ENCODE peak calls at places on chromosomes 11 and 22, in seven cellular contexts. K is spleen, Y is transverse colon, Q is GM23338, V is Panc1, P is stomach, B is endothelial cell of umbilical vein. E is an unnamed sample.

GRCh38 chr11:36311926-36312592 is 16.0 kb downstream of the PRR5L start:
- DNase-seq in Q (no peak), Y (no peak), K (no peak), V (no peak), P (no peak), B (no peak), E (no peak)

GRCh38 chr11:60792521-60792920 is 7.4 kb downstream of the MS4A10 start:
- DNase-seq in Q (no peak), K (peak; percentile 33), P (no peak), Y (no peak), V (no peak), B (no peak), E (no peak)

GRCh38 chr22:42752230-42752746 is 31.6 kb upstream of the A4GALT start:
- DNase-seq in B (no peak), Q (no peak), Y (no peak), K (no peak), V (no peak), P (no peak), E (no peak)

GRCh38 chr22:17119481-17120202 is 1.5 kb downstream of the TMEM121B start:
- DNase-seq in P (no peak), Q (peak; percentile 80), V (no peak), Y (peak; percentile 44), K (peak; percentile 85), B (no peak), E (no peak)

GRCh38 chr11:15157181-15157580 is 42.5 kb downstream of the INSC start:
- DNase-seq in Q (no peak), K (no peak), V (no peak), Y (no peak), P (no peak), B (no peak), E (no peak)

GRCh38 chr11:47533690-47534135 is 19.2 kb downstream of the CELF1 start:
- DNase-seq in V (no peak), P (no peak), Q (no peak), K (no peak), B (no peak), Y (no peak), E (no peak)

GRCh38 chr11:71197096-71197495 is 55.3 kb downstream of the SHANK2 start:
- DNase-seq in K (peak; percentile 64), Y (no peak), P (no peak), B (no peak), V (no peak), Q (no peak), E (no peak)

GRCh38 chr11:107139396-107139795 is 121.1 kb upstream of the GUCY1A2 start:
- DNase-seq in K (no peak), V (no peak), Q (no peak), P (no peak), Y (no peak), B (no peak), E (no peak)

GRCh38 chr11:2536440-2536989 is 91.7 kb downstream of the KCNQ1 start:
- DNase-seq in K (peak; percentile 51), Q (no peak), B (no peak), P (no peak), V (no peak), Y (peak; percentile 6), E (no peak)

GRCh38 chr11:45530111-45530510 is 135.3 kb downstream of the CHST1 start:
- DNase-seq in Y (no peak), K (no peak), P (no peak), V (no peak), Q (no peak), B (no peak), E (no peak)

GRCh38 chr11:67505605-67506396 is 638 bp upstream of the PITPNM1 start:
- DNase-seq in V (peak; percentile 91), Q (peak; percentile 94), P (peak; percentile 94), Y (peak; percentile 95), B (peak; percentile 84), K (peak; percentile 97), E (no peak)

GRCh38 chr22:38844661-38845367 is 986 bp upstream of the NPTXR start:
- DNase-seq in Q (no peak), B (no peak), P (no peak), V (no peak), Y (no peak), K (no peak), E (no peak)

GRCh38 chr22:19126309-19126666 is 4.1 kb upstream of the DGCR2 start:
- DNase-seq in K (no peak), P (no peak), B (no peak), Y (no peak), V (no peak), Q (no peak), E (no peak)

GRCh38 chr22:43919106-43919965 is 4.3 kb upstream of the PNPLA3 start:
- DNase-seq in P (peak; percentile 44), V (no peak), Q (no peak), B (no peak), K (no peak), Y (no peak), E (no peak)

GRCh38 chr11:104547996-104548661 is 350.1 kb downstream of the CASP12 start:
- DNase-seq in P (no peak), V (no peak), Q (peak; percentile 55), K (no peak), B (no peak), Y (no peak), E (no peak)

GRCh38 chr11:57240007-57240406 is 3.0 kb upstream of the APLNR start:
- DNase-seq in V (no peak), P (no peak), B (no peak), K (no peak), Q (no peak), Y (no peak), E (no peak)

GRCh38 chr22:39489094-39490068 is 12.7 kb upstream of the MIEF1 start:
- DNase-seq in Y (no peak), B (no peak), P (no peak), Q (no peak), K (no peak), V (no peak), E (no peak)

GRCh38 chr22:17108256-17109112 is 12.7 kb downstream of the TMEM121B start:
- DNase-seq in Q (no peak), B (no peak), P (no peak), Y (no peak), K (peak; percentile 81), V (no peak), E (no peak)

DNA sequence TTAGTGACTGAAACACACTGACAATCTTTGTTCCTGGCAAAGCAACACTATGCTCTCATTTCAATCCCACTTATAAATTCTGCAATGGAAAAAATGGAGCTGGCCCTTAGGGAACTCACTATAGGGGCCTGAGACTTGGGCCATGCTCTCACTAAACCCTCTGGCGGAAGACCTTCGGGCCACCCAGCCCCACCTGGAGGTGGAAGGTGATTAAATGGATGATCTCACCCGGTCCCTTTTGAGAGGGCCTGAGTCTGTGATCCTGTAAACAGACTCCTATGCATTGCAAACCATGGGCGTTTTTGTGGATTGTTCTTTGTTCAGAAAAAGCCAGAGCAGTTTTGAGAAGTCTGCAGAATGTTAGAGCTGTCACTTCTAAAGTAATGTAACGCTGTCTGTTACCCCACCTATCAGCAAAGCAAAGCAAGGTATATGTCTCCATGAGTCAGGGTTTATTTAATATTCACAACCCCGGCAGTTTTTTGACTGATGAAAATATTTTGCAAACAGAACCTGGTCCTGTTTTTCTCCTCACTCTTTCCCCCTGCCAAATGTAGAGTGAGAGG is 17.1 kb upstream of the CDON start:
- DNase-seq in Q (peak; percentile 71), V (no peak), B (no peak), K (no peak), Y (no peak), P (no peak), E (no peak)
- H3K27ac ChIP-seq in Q (no peak overlapping the region), V (no peak overlapping the region), B (no peak overlapping the region), K (no peak overlapping the region), Y (peak overlapping the region; percentile 71), P (peak overlapping the region; percentile 41), E (no peak overlapping the region)

GRCh38 chr11:8873966-8874365 is 37.0 kb upstream of the AKIP1 start:
- DNase-seq in Y (no peak), B (no peak), V (no peak), Q (no peak), P (no peak), K (no peak), E (no peak)

GRCh38 chr11:8867856-8868705 is 42.9 kb upstream of the AKIP1 start:
- DNase-seq in Y (no peak), K (no peak), Q (no peak), B (no peak), P (no peak), V (no peak), E (no peak)

GRCh38 chr11:8871283-8871775 is 39.7 kb upstream of the AKIP1 start:
- DNase-seq in B (peak; percentile 72), P (peak; percentile 56), Y (peak; percentile 57), Q (peak; percentile 84), K (no peak), V (no peak), E (peak; percentile 89)

GRCh38 chr11:8872017-8872416 is 39.0 kb upstream of the AKIP1 start:
- DNase-seq in B (no peak), V (no peak), K (no peak), Y (no peak), Q (no peak), P (peak; percentile 28), E (no peak)

DNA sequence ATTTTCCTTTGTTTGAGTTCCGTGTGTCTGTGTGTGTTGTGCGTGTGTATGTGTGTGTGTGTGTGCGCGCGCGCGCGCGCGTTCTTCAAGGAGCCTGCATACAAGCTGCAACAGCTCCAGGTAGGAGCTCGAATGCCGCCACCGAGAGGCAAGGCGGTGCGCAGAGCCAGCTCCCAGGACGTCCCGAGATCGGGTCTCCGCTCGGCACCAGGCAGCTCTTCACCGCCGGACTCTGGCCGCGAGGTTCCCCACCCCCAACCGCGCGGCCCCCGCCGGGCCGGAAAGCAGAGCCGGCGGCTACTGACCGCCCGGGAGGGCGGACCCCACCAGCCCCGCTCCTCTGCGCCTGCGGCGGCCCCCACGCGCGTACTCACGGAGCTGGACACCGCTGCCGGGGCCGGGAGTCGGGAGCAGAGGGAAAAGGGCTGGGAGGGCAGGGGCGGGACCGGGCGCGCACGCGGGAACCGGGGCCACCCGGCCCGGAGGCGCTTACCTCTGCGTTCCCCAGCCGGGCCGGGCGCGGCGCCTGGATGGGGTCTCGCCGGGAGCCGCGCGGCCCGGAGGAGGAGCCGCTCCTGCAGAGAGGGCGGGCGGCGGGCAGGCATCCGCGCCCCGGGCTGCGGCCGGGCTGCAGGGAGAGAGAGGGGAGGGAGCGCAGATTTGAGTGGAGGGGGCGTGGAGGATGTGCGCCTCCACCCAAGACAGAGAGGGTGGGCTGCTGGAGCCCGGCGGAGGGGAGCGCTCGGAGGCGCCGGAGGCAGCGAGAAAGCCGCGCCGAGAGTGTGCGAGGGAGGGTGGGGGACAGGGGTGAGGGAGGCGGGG is 40.3 kb upstream of the AKIP1 start:
- DNase-seq in K (peak; percentile 78), P (peak; percentile 75), V (no peak), B (peak; percentile 68), Q (peak; percentile 75), Y (peak; percentile 81), E (no peak)
- TF ChIP-seq POLR2AphosphoS5 in K (no peak), P (peak; percentile 11), V (peak; percentile 23), B (no peak), Q (peak; percentile 41), Y (peak; percentile 48), E (no peak)

DNA sequence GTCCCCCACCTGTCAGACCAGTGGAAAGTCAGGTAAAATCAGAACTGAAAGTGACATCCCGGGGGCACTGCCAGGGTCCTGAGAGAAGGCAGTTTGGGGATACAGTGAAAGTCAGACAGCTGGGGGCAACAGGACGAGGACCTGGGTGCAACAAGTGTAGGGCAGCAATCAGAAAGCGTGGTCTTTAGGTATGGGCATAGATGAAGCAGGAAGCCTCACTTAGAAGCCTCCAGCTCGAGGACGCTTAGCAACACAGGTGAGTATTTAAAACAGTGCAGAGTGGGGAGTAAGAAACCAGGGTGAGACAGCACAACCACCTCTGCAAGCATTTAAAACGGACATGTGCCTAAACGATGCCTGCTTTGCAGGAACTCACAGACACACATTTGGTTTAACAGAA is 64.6 kb upstream of the POU2AF1 start:
- DNase-seq in P (no peak), Q (no peak), Y (no peak), B (no peak), K (no peak), V (no peak), E (no peak)
- H3K27ac ChIP-seq in P (no peak overlapping the region), Q (no peak overlapping the region), Y (no peak overlapping the region), B (no peak overlapping the region), K (no peak overlapping the region), V (no peak overlapping the region), E (no peak overlapping the region)

GRCh38 chr22:45435544-45436139 is 22.1 kb downstream of the RIBC2 start:
- DNase-seq in V (peak; percentile 67), P (peak; percentile 92), B (peak; percentile 93), Y (peak; percentile 93), K (peak; percentile 93), Q (peak; percentile 93), E (no peak)
- TF ChIP-seq POLR2AphosphoS5 in V (no peak), P (peak; percentile 84), B (no peak), Y (peak; percentile 20), K (peak; percentile 67), Q (no peak), E (peak; percentile 87)